ENCODE peak calls at places on chromosome 22, in nine cellular contexts. T, W, R, I, U, J, B, P and C are unnamed samples.

GRCh38 chr22:35230417-35230816 is 26.9 kb upstream of the HMGXB4 start:
- DNase-seq in T (peak; percentile 8), W (no peak), R (no peak), I (no peak), U (no peak), J (no peak), B (no peak), P (no peak), C (no peak)

GRCh38 chr22:38782402-38783094 is 11.4 kb downstream of the DNAL4 start:
- DNase-seq in T (no peak), W (no peak), R (no peak), I (peak; percentile 33), U (peak; percentile 71), J (no peak), B (no peak), P (no peak), C (peak; percentile 16)

GRCh38 chr22:45678961-45679912 is 7.6 kb downstream of the ATXN10 start:
- DNase-seq in T (no peak), W (no peak), R (no peak), I (no peak), U (no peak), J (no peak), B (no peak), P (no peak), C (peak; percentile 69)

GRCh38 chr22:30649430-30650007 is 13.9 kb downstream of the SLC35E4 start:
- DNase-seq in T (no peak), W (peak; percentile 80), R (no peak), I (peak; percentile 70), U (peak; percentile 66), J (peak; percentile 42), B (peak; percentile 24), P (peak; percentile 24), C (peak; percentile 77)

GRCh38 chr22:35649026-35649553 is 844 bp downstream of the APOL6 start:
- DNase-seq in T (no peak), W (no peak), R (no peak), I (no peak), U (no peak), J (no peak), B (no peak), P (no peak), C (no peak)

GRCh38 chr22:27124336-27125023 is 467.1 kb downstream of the MIAT start:
- DNase-seq in T (no peak), W (no peak), R (no peak), I (no peak), U (no peak), J (no peak), B (no peak), P (peak; percentile 59), C (no peak)

GRCh38 chr22:43823353-43823908 is 11.3 kb upstream of the EFCAB6 start:
- DNase-seq in T (peak; percentile 50), W (peak; percentile 90), R (peak; percentile 68), I (no peak), U (no peak), J (peak; percentile 85), B (no peak), P (no peak), C (no peak)

GRCh38 chr22:45551310-45552016 is 48.8 kb downstream of the FBLN1 start:
- DNase-seq in T (no peak), W (no peak), R (no peak), I (no peak), U (no peak), J (no peak), B (no peak), P (no peak), C (peak; percentile 37)

GRCh38 chr22:39242809-39243442 is 1.9 kb downstream of the PDGFB start:
- DNase-seq in T (peak; percentile 86), W (no peak), R (no peak), I (no peak), U (no peak), J (no peak), B (peak; percentile 57), P (no peak), C (no peak)

GRCh38 chr22:31622980-31623379 is 39.0 kb downstream of the PISD start:
- DNase-seq in T (no peak), W (no peak), R (no peak), I (no peak), U (no peak), J (no peak), B (no peak), P (no peak), C (no peak)

GRCh38 chr22:18145676-18146388 is 4.1 kb upstream of the USP18 start:
- DNase-seq in T (no peak), W (no peak), R (no peak), I (no peak), U (no peak), J (no peak), B (no peak), P (no peak), C (no peak)

GRCh38 chr22:48827228-48827810 is 1000.4 kb downstream of the BRD1 start:
- DNase-seq in T (peak; percentile 39), W (no peak), R (no peak), I (no peak), U (no peak), J (no peak), B (no peak), P (no peak), C (peak; percentile 9)

GRCh38 chr22:38868286-38868721 is 3.7 kb downstream of the CBX6 start:
- DNase-seq in T (no peak), W (no peak), R (no peak), I (no peak), U (no peak), J (no peak), B (no peak), P (no peak), C (no peak)

GRCh38 chr22:18970180-18970947 is 34.3 kb upstream of the PRODH start:
- DNase-seq in T (peak; percentile 88), W (peak; percentile 37), R (peak; percentile 12), I (no peak), U (no peak), J (no peak), B (no peak), P (no peak), C (no peak)

GRCh38 chr22:38756631-38757463 is 1.0 kb upstream of the SUN2 start:
- DNase-seq in T (no peak), W (no peak), R (no peak), I (no peak), U (no peak), J (no peak), B (no peak), P (no peak), C (no peak)

GRCh38 chr22:38835888-38836301 is 7.9 kb downstream of the NPTXR start:
- DNase-seq in T (no peak), W (no peak), R (no peak), I (peak; percentile 70), U (no peak), J (no peak), B (no peak), P (no peak), C (peak; percentile 47)

GRCh38 chr22:22110548-22111266 is 128.1 kb upstream of the TOP3B start:
- DNase-seq in T (peak; percentile 62), W (peak; percentile 88), R (peak; percentile 52), I (no peak), U (peak; percentile 70), J (peak; percentile 60), B (peak; percentile 19), P (no peak), C (peak; percentile 77)

GRCh38 chr22:31127181-31127772 is 4.5 kb downstream of the INPP5J start:
- DNase-seq in T (peak; percentile 71), W (no peak), R (no peak), I (no peak), U (no peak), J (no peak), B (no peak), P (no peak), C (no peak)

GRCh38 chr22:50657925-50658324 is 14.7 kb upstream of the SHANK3 start:
- DNase-seq in T (no peak), W (no peak), R (no peak), I (no peak), U (no peak), J (no peak), B (no peak), P (no peak), C (no peak)

GRCh38 chr22:39664485-39665200 is 94.1 kb downstream of the CACNA1I start:
- DNase-seq in T (peak; percentile 90), W (no peak), R (no peak), I (no peak), U (no peak), J (no peak), B (no peak), P (no peak), C (no peak)

GRCh38 chr22:33883961-33884808 is 36.1 kb downstream of the LARGE1 start:
- DNase-seq in T (no peak), W (no peak), R (no peak), I (no peak), U (no peak), J (no peak), B (no peak), P (peak; percentile 25), C (peak; percentile 6)

GRCh38 chr22:48944433-48944755 is 883.3 kb downstream of the BRD1 start:
- DNase-seq in T (no peak), W (no peak), R (no peak), I (no peak), U (no peak), J (no peak), B (no peak), P (no peak), C (no peak)

GRCh38 chr22:46600397-46600796 is 19.8 kb upstream of the GRAMD4 start:
- DNase-seq in T (no peak), W (no peak), R (no peak), I (no peak), U (no peak), J (no peak), B (no peak), P (no peak), C (no peak)

GRCh38 chr22:33579448-33580093 is 340.7 kb downstream of the LARGE1 start:
- DNase-seq in T (peak; percentile 94), W (peak; percentile 69), R (peak; percentile 41), I (peak; percentile 3), U (peak; percentile 53), J (no peak), B (peak; percentile 2), P (peak; percentile 41), C (peak; percentile 7)

GRCh38 chr22:44331881-44332714 is 19.3 kb upstream of the SHISAL1 start:
- DNase-seq in T (no peak), W (peak; percentile 51), R (peak; percentile 16), I (no peak), U (peak; percentile 27), J (no peak), B (no peak), P (peak; percentile 37), C (no peak)

GRCh38 chr22:46747646-46748045 is 9.6 kb upstream of the CERK start:
- DNase-seq in T (no peak), W (no peak), R (no peak), I (no peak), U (no peak), J (no peak), B (no peak), P (no peak), C (no peak)

GRCh38 chr22:21587803-21588611 is 20.5 kb downstream of the UBE2L3 start:
- DNase-seq in T (no peak), W (no peak), R (no peak), I (no peak), U (peak; percentile 34), J (no peak), B (no peak), P (no peak), C (peak; percentile 45)

GRCh38 chr22:35561796-35562526 is 21.3 kb downstream of the RASD2 start:
- DNase-seq in T (no peak), W (peak; percentile 84), R (peak; percentile 66), I (no peak), U (peak; percentile 57), J (peak; percentile 65), B (no peak), P (no peak), C (peak; percentile 88)

GRCh38 chr22:31340360-31340759 is 5.8 kb downstream of the PATZ1 start:
- DNase-seq in T (no peak), W (no peak), R (no peak), I (no peak), U (no peak), J (no peak), B (no peak), P (no peak), C (no peak)

GRCh38 chr22:32584650-32585049 is 110.0 kb downstream of the FBXO7 start:
- DNase-seq in T (no peak), W (no peak), R (no peak), I (no peak), U (peak; percentile 18), J (no peak), B (no peak), P (no peak), C (peak; percentile 39)

GRCh38 chr22:32823024-32823730 is 21.7 kb downstream of the TIMP3 start:
- DNase-seq in T (peak; percentile 70), W (peak; percentile 32), R (peak; percentile 25), I (no peak), U (peak; percentile 63), J (no peak), B (no peak), P (no peak), C (peak; percentile 57)